ENCODE peak calls at places on chromosomes 11 and 22, in eight cellular contexts. One of them, this sample, is unnamed.

GRCh38 chr11:35073691-35074382 is 65.1 kb upstream of the CD44 start:
- DNase-seq in PC-3: no peak
- DNase-seq in ACHN: no peak
- DNase-seq in SK-MEL-5: no peak
- DNase-seq in stimulated activated naive CD8-positive, alpha-beta T cell treated with anti-CD3 and anti-CD28 coated beads, Interleukin-15, amount 100 ng/mL, for 72 hours: no peak
- DNase-seq in NCI-H774: no peak
- DNase-seq in stimulated activated CD4-positive, alpha-beta T cell treated with anti-CD3 and anti-CD28 coated beads, Interleukin-12 subunit alpha, Interleukin-12 subunit beta, amount 100 ng/mL, for 4 hours: peak
- DNase-seq in central memory CD4-positive, alpha-beta T cell: no peak
- DNase-seq in this sample: no peak

GRCh38 chr11:497565-498296 is 9.3 kb downstream of the RNH1 start:
- DNase-seq in ACHN: no peak
- DNase-seq in stimulated activated naive CD8-positive, alpha-beta T cell treated with anti-CD3 and anti-CD28 coated beads, Interleukin-15, amount 100 ng/mL, for 72 hours: no peak
- DNase-seq in PC-3: no peak
- DNase-seq in NCI-H774: no peak
- DNase-seq in SK-MEL-5: no peak
- DNase-seq in stimulated activated CD4-positive, alpha-beta T cell treated with anti-CD3 and anti-CD28 coated beads, Interleukin-12 subunit alpha, Interleukin-12 subunit beta, amount 100 ng/mL, for 4 hours: no peak
- DNase-seq in central memory CD4-positive, alpha-beta T cell: no peak
- DNase-seq in this sample: no peak

GRCh38 chr22:19241593-19241906 is 50.0 kb downstream of the CLTCL1 start:
- DNase-seq in stimulated activated naive CD8-positive, alpha-beta T cell treated with anti-CD3 and anti-CD28 coated beads, Interleukin-15, amount 100 ng/mL, for 72 hours: no peak
- DNase-seq in PC-3: no peak
- DNase-seq in ACHN: no peak
- DNase-seq in NCI-H774: no peak
- DNase-seq in SK-MEL-5: no peak
- DNase-seq in stimulated activated CD4-positive, alpha-beta T cell treated with anti-CD3 and anti-CD28 coated beads, Interleukin-12 subunit alpha, Interleukin-12 subunit beta, amount 100 ng/mL, for 4 hours: no peak
- DNase-seq in central memory CD4-positive, alpha-beta T cell: no peak
- DNase-seq in this sample: no peak

GRCh38 chr11:108253176-108253575 is 30.3 kb downstream of the ATM start:
- DNase-seq in NCI-H774: no peak
- DNase-seq in PC-3: peak
- DNase-seq in stimulated activated naive CD8-positive, alpha-beta T cell treated with anti-CD3 and anti-CD28 coated beads, Interleukin-15, amount 100 ng/mL, for 72 hours: no peak
- DNase-seq in SK-MEL-5: no peak
- DNase-seq in central memory CD4-positive, alpha-beta T cell: no peak
- DNase-seq in stimulated activated CD4-positive, alpha-beta T cell treated with anti-CD3 and anti-CD28 coated beads, Interleukin-12 subunit alpha, Interleukin-12 subunit beta, amount 100 ng/mL, for 4 hours: no peak
- DNase-seq in ACHN: peak
- DNase-seq in this sample: no peak

GRCh38 chr11:115636686-115637555 is 132.7 kb upstream of the CADM1 start:
- DNase-seq in ACHN: no peak
- DNase-seq in SK-MEL-5: no peak
- DNase-seq in stimulated activated CD4-positive, alpha-beta T cell treated with anti-CD3 and anti-CD28 coated beads, Interleukin-12 subunit alpha, Interleukin-12 subunit beta, amount 100 ng/mL, for 4 hours: no peak
- DNase-seq in stimulated activated naive CD8-positive, alpha-beta T cell treated with anti-CD3 and anti-CD28 coated beads, Interleukin-15, amount 100 ng/mL, for 72 hours: no peak
- DNase-seq in PC-3: no peak
- DNase-seq in central memory CD4-positive, alpha-beta T cell: no peak
- DNase-seq in NCI-H774: no peak
- DNase-seq in this sample: no peak

GRCh38 chr11:119065369-119065768 is 2.2 kb upstream of the VPS11 start:
- DNase-seq in ACHN: peak
- DNase-seq in PC-3: peak
- DNase-seq in NCI-H774: no peak
- DNase-seq in SK-MEL-5: peak
- DNase-seq in central memory CD4-positive, alpha-beta T cell: peak
- DNase-seq in stimulated activated naive CD8-positive, alpha-beta T cell treated with anti-CD3 and anti-CD28 coated beads, Interleukin-15, amount 100 ng/mL, for 72 hours: peak
- DNase-seq in stimulated activated CD4-positive, alpha-beta T cell treated with anti-CD3 and anti-CD28 coated beads, Interleukin-12 subunit alpha, Interleukin-12 subunit beta, amount 100 ng/mL, for 4 hours: no peak
- DNase-seq in this sample: no peak

GRCh38 chr11:63761870-63762661 is 6.5 kb downstream of the ZFTA start:
- DNase-seq in ACHN: no peak
- DNase-seq in PC-3: no peak
- DNase-seq in stimulated activated naive CD8-positive, alpha-beta T cell treated with anti-CD3 and anti-CD28 coated beads, Interleukin-15, amount 100 ng/mL, for 72 hours: no peak
- DNase-seq in NCI-H774: no peak
- DNase-seq in stimulated activated CD4-positive, alpha-beta T cell treated with anti-CD3 and anti-CD28 coated beads, Interleukin-12 subunit alpha, Interleukin-12 subunit beta, amount 100 ng/mL, for 4 hours: no peak
- DNase-seq in SK-MEL-5: no peak
- DNase-seq in central memory CD4-positive, alpha-beta T cell: no peak
- DNase-seq in this sample: no peak

GRCh38 chr11:44681698-44682097 is 45.1 kb upstream of the TSPAN18 start:
- DNase-seq in central memory CD4-positive, alpha-beta T cell: no peak
- DNase-seq in stimulated activated naive CD8-positive, alpha-beta T cell treated with anti-CD3 and anti-CD28 coated beads, Interleukin-15, amount 100 ng/mL, for 72 hours: no peak
- DNase-seq in NCI-H774: no peak
- DNase-seq in ACHN: peak
- DNase-seq in SK-MEL-5: no peak
- DNase-seq in stimulated activated CD4-positive, alpha-beta T cell treated with anti-CD3 and anti-CD28 coated beads, Interleukin-12 subunit alpha, Interleukin-12 subunit beta, amount 100 ng/mL, for 4 hours: no peak
- DNase-seq in PC-3: peak
- DNase-seq in this sample: no peak

GRCh38 chr11:99208813-99209212 is 188.1 kb downstream of the CNTN5 start:
- DNase-seq in ACHN: no peak
- DNase-seq in stimulated activated naive CD8-positive, alpha-beta T cell treated with anti-CD3 and anti-CD28 coated beads, Interleukin-15, amount 100 ng/mL, for 72 hours: no peak
- DNase-seq in stimulated activated CD4-positive, alpha-beta T cell treated with anti-CD3 and anti-CD28 coated beads, Interleukin-12 subunit alpha, Interleukin-12 subunit beta, amount 100 ng/mL, for 4 hours: no peak
- DNase-seq in SK-MEL-5: no peak
- DNase-seq in NCI-H774: no peak
- DNase-seq in central memory CD4-positive, alpha-beta T cell: no peak
- DNase-seq in PC-3: no peak
- DNase-seq in this sample: no peak